ENCODE peak calls at places on chromosome 22, in six cellular contexts. One of them, this sample, is unnamed.

GRCh38 chr22:38167988-38168407 is 13.6 kb downstream of the PLA2G6 start:
- DNase-seq in colonic mucosa: no peak
- DNase-seq in GM19239: no peak
- DNase-seq in pancreas: peak
- DNase-seq in NCI-H774: no peak
- DNase-seq in neuronal stem cell: no peak
- DNase-seq in this sample: no peak

GRCh38 chr22:24938741-24939341 is 7.7 kb downstream of the LHFPL7 start:
- DNase-seq in colonic mucosa: peak
- DNase-seq in neuronal stem cell: no peak
- DNase-seq in GM19239: peak
- DNase-seq in NCI-H774: peak
- DNase-seq in pancreas: no peak
- DNase-seq in this sample: peak

GRCh38 chr22:20312396-20313191 is 7.3 kb downstream of the DGCR6L start:
- DNase-seq in neuronal stem cell: no peak
- DNase-seq in GM19239: no peak
- DNase-seq in colonic mucosa: peak
- DNase-seq in pancreas: no peak
- DNase-seq in NCI-H774: no peak
- DNase-seq in this sample: no peak

GRCh38 chr22:25353516-25354445 is 134.3 kb downstream of the CRYBB2 start:
- DNase-seq in neuronal stem cell: no peak
- DNase-seq in pancreas: no peak
- DNase-seq in NCI-H774: no peak
- DNase-seq in colonic mucosa: no peak
- DNase-seq in GM19239: no peak
- DNase-seq in this sample: no peak

GRCh38 chr22:47564651-47565050 is 802.2 kb downstream of the TBC1D22A start:
- DNase-seq in NCI-H774: no peak
- DNase-seq in GM19239: no peak
- DNase-seq in colonic mucosa: no peak
- DNase-seq in neuronal stem cell: no peak
- DNase-seq in pancreas: no peak
- DNase-seq in this sample: peak

GRCh38 chr22:19889951-19890350 is 35.3 kb upstream of the GNB1L start:
- DNase-seq in colonic mucosa: no peak
- DNase-seq in GM19239: no peak
- DNase-seq in neuronal stem cell: no peak
- DNase-seq in NCI-H774: no peak
- DNase-seq in pancreas: no peak
- DNase-seq in this sample: no peak

GRCh38 chr22:23570681-23571080 is 9.4 kb downstream of the IGLL1 start:
- DNase-seq in GM19239: no peak
- DNase-seq in NCI-H774: no peak
- DNase-seq in pancreas: peak
- DNase-seq in colonic mucosa: no peak
- DNase-seq in neuronal stem cell: no peak
- DNase-seq in this sample: no peak

GRCh38 chr22:42939451-42939881 is 75.5 kb downstream of the PACSIN2 start:
- DNase-seq in pancreas: no peak
- DNase-seq in GM19239: no peak
- DNase-seq in neuronal stem cell: no peak
- DNase-seq in colonic mucosa: peak
- DNase-seq in NCI-H774: no peak
- DNase-seq in this sample: no peak

GRCh38 chr22:29994941-29995340 is 85.3 kb upstream of the HORMAD2 start:
- DNase-seq in GM19239: no peak
- DNase-seq in pancreas: no peak
- DNase-seq in neuronal stem cell: no peak
- DNase-seq in NCI-H774: no peak
- DNase-seq in colonic mucosa: peak
- DNase-seq in this sample: no peak

GRCh38 chr22:47322854-47323253 is 560.4 kb downstream of the TBC1D22A start:
- DNase-seq in GM19239: no peak
- DNase-seq in pancreas: no peak
- DNase-seq in colonic mucosa: no peak
- DNase-seq in neuronal stem cell: no peak
- DNase-seq in NCI-H774: peak
- DNase-seq in this sample: peak

GRCh38 chr22:38075961-38076360 is 8.0 kb downstream of the SLC16A8 start:
- DNase-seq in pancreas: no peak
- DNase-seq in GM19239: no peak
- DNase-seq in neuronal stem cell: no peak
- DNase-seq in colonic mucosa: no peak
- DNase-seq in NCI-H774: no peak
- DNase-seq in this sample: no peak

GRCh38 chr22:42994917-42995562 is 19.9 kb downstream of the PACSIN2 start:
- DNase-seq in neuronal stem cell: no peak
- DNase-seq in GM19239: no peak
- DNase-seq in pancreas: no peak
- DNase-seq in colonic mucosa: peak
- DNase-seq in NCI-H774: no peak
- DNase-seq in this sample: no peak

GRCh38 chr22:37892566-37893338 is 13.3 kb upstream of the MICALL1 start:
- DNase-seq in neuronal stem cell: no peak
- DNase-seq in GM19239: no peak
- DNase-seq in pancreas: no peak
- DNase-seq in colonic mucosa: no peak
- DNase-seq in NCI-H774: no peak
- DNase-seq in this sample: no peak

GRCh38 chr22:28025333-28025732 is 106.3 kb upstream of the PITPNB start:
- DNase-seq in neuronal stem cell: no peak
- DNase-seq in colonic mucosa: peak
- DNase-seq in NCI-H774: no peak
- DNase-seq in GM19239: no peak
- DNase-seq in pancreas: peak
- DNase-seq in this sample: no peak

GRCh38 chr22:29314074-29314473 is 1.4 kb downstream of the RASL10A start:
- DNase-seq in pancreas: peak
- DNase-seq in neuronal stem cell: no peak
- DNase-seq in colonic mucosa: peak
- DNase-seq in GM19239: no peak
- DNase-seq in NCI-H774: no peak
- DNase-seq in this sample: peak

GRCh38 chr22:23225724-23226496 is 45.6 kb downstream of the BCR start:
- DNase-seq in NCI-H774: no peak
- DNase-seq in colonic mucosa: peak
- DNase-seq in GM19239: no peak
- DNase-seq in pancreas: peak
- DNase-seq in neuronal stem cell: no peak
- DNase-seq in this sample: peak

GRCh38 chr22:39097098-39098020 is at the start of gene APOBEC3H:
- DNase-seq in colonic mucosa: no peak
- DNase-seq in GM19239: no peak
- DNase-seq in neuronal stem cell: no peak
- DNase-seq in NCI-H774: no peak
- DNase-seq in pancreas: no peak
- DNase-seq in this sample: no peak

GRCh38 chr22:50258361-50259292 is 2.9 kb downstream of the MAPK12 start:
- DNase-seq in GM19239: no peak
- DNase-seq in NCI-H774: no peak
- DNase-seq in neuronal stem cell: no peak
- DNase-seq in pancreas: no peak
- DNase-seq in colonic mucosa: no peak
- DNase-seq in this sample: no peak

This sample was measured in NCI-H2081.